ENCODE peak calls at places on chromosome 2, in four cellular contexts. One of them, this sample, is unnamed.

GRCh38 chr2:192196451-192197194 is 1.9 kb upstream of the TMEFF2 start:
- DNase-seq in SK-N-SH: no peak
- DNase-seq in K562: no peak
- DNase-seq in HepG2: no peak
- DNase-seq in this sample: no peak

GRCh38 chr2:9752441-9753275 is 90.6 kb upstream of the TAF1B start:
- DNase-seq in SK-N-SH: no peak
- DNase-seq in K562: peak
- DNase-seq in HepG2: peak
- DNase-seq in this sample: no peak

GRCh38 chr2:158618859-158619490 is 162.2 kb downstream of the PKP4 start:
- DNase-seq in SK-N-SH: no peak
- DNase-seq in K562: no peak
- DNase-seq in HepG2: peak
- DNase-seq in this sample: no peak

GRCh38 chr2:207765541-207765940 is 4.2 kb downstream of the FZD5 start:
- DNase-seq in SK-N-SH: no peak
- DNase-seq in K562: peak
- DNase-seq in HepG2: peak
- DNase-seq in this sample: no peak

GRCh38 chr2:114010001-114010400 is 120.1 kb downstream of the ACTR3 start:
- DNase-seq in SK-N-SH: no peak
- DNase-seq in K562: no peak
- DNase-seq in HepG2: no peak
- DNase-seq in this sample: no peak

GRCh38 chr2:26438526-26438925 is 36.8 kb downstream of the DRC1 start:
- DNase-seq in SK-N-SH: no peak
- DNase-seq in K562: no peak
- DNase-seq in HepG2: no peak
- DNase-seq in this sample: no peak

GRCh38 chr2:219679571-219679970 is 52.1 kb downstream of the SLC4A3 start:
- DNase-seq in SK-N-SH: no peak
- DNase-seq in K562: no peak
- DNase-seq in HepG2: no peak
- DNase-seq in this sample: no peak

GRCh38 chr2:44740678-44741077 is 200.8 kb upstream of the SIX3 start:
- DNase-seq in SK-N-SH: no peak
- DNase-seq in K562: no peak
- DNase-seq in HepG2: no peak
- DNase-seq in this sample: no peak

GRCh38 chr2:76640905-76641304 is 881.3 kb downstream of the LRRTM4 start:
- DNase-seq in SK-N-SH: no peak
- DNase-seq in K562: no peak
- DNase-seq in HepG2: no peak
- DNase-seq in this sample: no peak

GRCh38 chr2:165505514-165505913 is 36.0 kb downstream of the CSRNP3 start:
- DNase-seq in SK-N-SH: no peak
- DNase-seq in K562: no peak
- DNase-seq in HepG2: no peak
- DNase-seq in this sample: no peak

GRCh38 chr2:234309431-234309830 is 187.4 kb downstream of the ARL4C start:
- DNase-seq in SK-N-SH: no peak
- DNase-seq in K562: no peak
- DNase-seq in HepG2: no peak
- DNase-seq in this sample: no peak

GRCh38 chr2:219496781-219497494 is 1.8 kb upstream of the GMPPA start:
- DNase-seq in SK-N-SH: no peak
- DNase-seq in K562: no peak
- DNase-seq in HepG2: no peak
- DNase-seq in this sample: no peak

GRCh38 chr2:26767894-26768487 is 3.9 kb downstream of the SLC35F6 start:
- DNase-seq in SK-N-SH: peak
- DNase-seq in K562: no peak
- DNase-seq in HepG2: no peak
- DNase-seq in this sample: no peak

GRCh38 chr2:221501210-221501882 is 70.8 kb downstream of the EPHA4 start:
- DNase-seq in SK-N-SH: no peak
- DNase-seq in K562: no peak
- DNase-seq in HepG2: no peak
- DNase-seq in this sample: no peak

GRCh38 chr2:10934979-10935350 is 23.2 kb downstream of the KCNF1 start:
- DNase-seq in SK-N-SH: peak
- DNase-seq in K562: no peak
- DNase-seq in HepG2: no peak
- DNase-seq in this sample: no peak

GRCh38 chr2:43038034-43038719 is 188.2 kb downstream of the ZFP36L2 start:
- DNase-seq in SK-N-SH: peak
- DNase-seq in K562: no peak
- DNase-seq in HepG2: peak
- DNase-seq in this sample: no peak

GRCh38 chr2:24400207-24400907 is 40.0 kb upstream of the ITSN2 start:
- DNase-seq in SK-N-SH: no peak
- DNase-seq in K562: no peak
- DNase-seq in HepG2: no peak
- DNase-seq in this sample: no peak

GRCh38 chr2:118806797-118807667 is 40.4 kb downstream of the EN1 start:
- DNase-seq in SK-N-SH: no peak
- DNase-seq in K562: peak
- DNase-seq in HepG2: no peak
- DNase-seq in this sample: no peak

GRCh38 chr2:118807668-118808428 is 39.6 kb downstream of the EN1 start:
- DNase-seq in SK-N-SH: no peak
- DNase-seq in K562: no peak
- DNase-seq in HepG2: no peak
- DNase-seq in this sample: no peak

GRCh38 chr2:118810766-118811165 is 36.7 kb downstream of the EN1 start:
- DNase-seq in SK-N-SH: no peak
- DNase-seq in K562: no peak
- DNase-seq in HepG2: no peak
- DNase-seq in this sample: no peak

GRCh38 chr2:118811514-118811913 is 35.9 kb downstream of the EN1 start:
- DNase-seq in SK-N-SH: no peak
- DNase-seq in K562: no peak
- DNase-seq in HepG2: no peak
- DNase-seq in this sample: no peak

DNA sequence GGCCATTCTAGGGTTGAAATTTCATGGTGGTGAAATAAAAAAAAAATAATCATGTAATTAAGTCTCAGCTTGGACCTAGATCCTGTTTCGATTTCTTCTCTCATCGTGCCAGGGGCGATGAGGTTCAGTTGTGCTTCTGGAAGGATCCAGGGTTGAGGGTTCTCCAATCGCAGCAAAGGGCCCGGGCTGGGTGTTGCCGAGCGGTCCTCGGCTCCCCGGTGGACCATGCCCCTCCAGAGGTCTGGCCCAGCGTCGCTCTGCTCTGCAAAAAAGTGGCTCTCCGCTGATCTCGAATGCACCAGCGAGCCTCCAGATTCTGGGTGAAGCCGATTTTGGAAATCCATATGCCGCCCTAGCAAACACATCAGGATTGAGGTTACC is 39.0 kb downstream of the EN1 start:
- DNase-seq in SK-N-SH: no peak
- DNase-seq in K562: no peak
- DNase-seq in HepG2: no peak
- DNase-seq in this sample: no peak
- TF ChIP-seq RFX5 in SK-N-SH: no peak
- TF ChIP-seq RFX5 in K562: no peak
- TF ChIP-seq RFX5 in HepG2: no peak
- TF ChIP-seq RFX5 in this sample: no peak

DNA sequence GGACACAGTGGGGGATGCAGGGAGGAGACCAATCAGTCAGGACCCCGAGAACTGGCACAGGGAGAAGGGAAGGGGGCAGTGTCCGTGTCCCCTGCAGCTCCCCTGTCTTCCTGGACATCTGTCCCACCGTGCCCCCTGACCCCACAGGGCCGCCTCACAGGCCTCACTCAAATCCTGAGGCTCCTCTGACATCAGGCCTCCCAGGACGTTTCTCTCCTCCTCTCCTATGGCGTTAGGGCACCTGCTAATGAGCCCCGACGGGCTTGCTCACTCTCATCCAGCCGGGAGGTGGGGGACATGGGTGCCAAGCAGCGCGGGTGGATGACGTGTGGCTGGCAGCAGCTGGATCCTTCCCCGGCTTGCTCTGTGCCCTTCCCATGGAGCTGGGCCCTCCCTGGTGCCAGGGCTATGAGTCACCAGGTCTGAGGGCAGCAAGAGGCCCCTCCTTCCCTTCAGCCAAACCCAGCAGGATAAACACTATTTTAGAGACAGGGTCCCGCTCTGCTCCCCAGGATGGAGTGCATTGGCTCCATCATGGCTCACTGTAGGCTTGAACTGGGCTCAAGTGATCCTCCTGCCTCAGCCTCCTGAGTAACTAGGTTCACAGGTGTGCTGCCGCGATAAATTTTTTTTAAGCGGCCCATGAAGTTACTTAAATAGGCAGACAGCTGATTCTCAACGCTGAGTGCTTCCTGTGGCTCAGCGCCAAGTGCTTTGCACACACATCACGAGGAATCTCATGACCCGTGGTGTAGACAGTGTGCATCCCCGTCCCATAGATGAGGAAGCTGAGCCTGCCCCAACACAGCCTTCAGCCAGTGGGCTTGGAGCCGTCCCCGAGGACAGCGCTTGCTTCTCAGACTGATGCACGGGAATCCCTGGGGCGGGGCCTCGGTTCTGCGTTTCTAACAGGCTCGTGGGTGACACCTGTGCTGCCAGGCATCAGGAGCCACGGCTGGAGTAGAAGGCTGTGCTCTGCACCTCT is 64.5 kb upstream of the HDAC4 start:
- DNase-seq in SK-N-SH: no peak
- DNase-seq in K562: no peak
- DNase-seq in HepG2: no peak
- DNase-seq in this sample: no peak
- TF ChIP-seq SIN3A in SK-N-SH: no peak
- TF ChIP-seq SIN3A in K562: no peak
- TF ChIP-seq SIN3A in HepG2: no peak
- TF ChIP-seq SIN3A in this sample: no peak

GRCh38 chr2:37276291-37276690 is 44.8 kb downstream of the NDUFAF7 start:
- DNase-seq in SK-N-SH: no peak
- DNase-seq in K562: no peak
- DNase-seq in HepG2: no peak
- DNase-seq in this sample: no peak
- TF ChIP-seq RFX5 in SK-N-SH: no peak
- TF ChIP-seq RFX5 in K562: no peak
- TF ChIP-seq RFX5 in HepG2: no peak
- TF ChIP-seq RFX5 in this sample: no peak

GRCh38 chr2:72114693-72115051 is 33.0 kb downstream of the CYP26B1 start:
- DNase-seq in SK-N-SH: no peak
- DNase-seq in K562: no peak
- DNase-seq in HepG2: no peak
- DNase-seq in this sample: no peak
- TF ChIP-seq SIN3A in SK-N-SH: no peak
- TF ChIP-seq SIN3A in K562: no peak
- TF ChIP-seq SIN3A in HepG2: no peak
- TF ChIP-seq SIN3A in this sample: no peak